ENCODE peak calls at places on chromosomes 6 and 20, in four cellular contexts. H is activated naive CD4-positive, alpha-beta T cell treated with anti-CD3 and anti-CD28 coated beads for 36 hours; R is ovary; D is IMR-90. N is an unnamed sample.

GRCh38 chr6:967666-968065 is 274.7 kb upstream of the EXOC2 start:
- DNase-seq in H (no peak), D (no peak), R (no peak), N (no peak)

GRCh38 chr6:27168586-27169443 is 78.7 kb upstream of the PRSS16 start:
- DNase-seq in R (no peak), D (peak), H (no peak), N (no peak)

GRCh38 chr6:119493980-119494379 is 144.4 kb upstream of the MAN1A1 start:
- DNase-seq in D (no peak), H (no peak), R (no peak), N (no peak)

GRCh38 chr6:25354078-25354940 is 75.1 kb downstream of the CARMIL1 start:
- DNase-seq in R (no peak), H (no peak), D (peak), N (no peak)

GRCh38 chr20:23350007-23350854 is at the start of gene NXT1:
- DNase-seq in D (peak), H (peak), R (peak), N (peak)

GRCh38 chr6:148839044-148839443 is 92.2 kb downstream of the UST start:
- DNase-seq in H (no peak), R (no peak), D (no peak), N (no peak)

GRCh38 chr6:6591778-6592388 is 3.4 kb downstream of the LY86 start:
- DNase-seq in D (no peak), R (no peak), H (no peak), N (peak)

GRCh38 chr6:17381429-17382147 is 11.8 kb upstream of the CAP2 start:
- DNase-seq in H (no peak), D (peak), R (no peak), N (no peak)

GRCh38 chr6:96304997-96305396 is 216.6 kb upstream of the UFL1 start:
- DNase-seq in D (no peak), H (no peak), R (no peak), N (no peak)

GRCh38 chr6:32982084-32982701 is 13.8 kb downstream of the BRD2 start:
- DNase-seq in H (no peak), D (no peak), R (no peak), N (no peak)

GRCh38 chr20:2521369-2522305 is 12.9 kb upstream of the ZNF343 start:
- DNase-seq in D (peak), R (peak), H (peak), N (peak)

GRCh38 chr20:7624886-7625285 is 315.4 kb downstream of the HAO1 start:
- DNase-seq in H (no peak), D (no peak), R (no peak), N (no peak)

GRCh38 chr6:137799950-137800568 is 67.0 kb upstream of the TNFAIP3 start:
- DNase-seq in R (peak), D (peak), H (peak), N (no peak)

GRCh38 chr6:69026243-69026642 is 391.2 kb downstream of the ADGRB3 start:
- DNase-seq in H (no peak), R (no peak), D (peak), N (no peak)

GRCh38 chr20:63498950-63499332 is at the start of gene EEF1A2:
- DNase-seq in H (no peak), R (peak), D (no peak), N (no peak)

GRCh38 chr6:143449731-143450452 is 603 bp downstream of the ADAT2 start:
- DNase-seq in D (peak), H (peak), R (no peak), N (peak)

GRCh38 chr6:108453601-108454157 is 107.0 kb upstream of the FOXO3 start:
- DNase-seq in R (no peak), D (peak), H (no peak), N (no peak)

GRCh38 chr6:148457843-148458159 is 115.2 kb downstream of the SASH1 start:
- DNase-seq in R (no peak), H (no peak), D (no peak), N (no peak)

GRCh38 chr20:31974975-31975481 is 7.1 kb downstream of the XKR7 start:
- DNase-seq in R (no peak), H (no peak), D (no peak), N (no peak)

GRCh38 chr20:34644951-34645350 is 31.9 kb downstream of the PIGU start:
- DNase-seq in D (no peak), R (no peak), H (no peak), N (no peak)

GRCh38 chr6:16163535-16164300 is 34.8 kb downstream of the MYLIP start:
- DNase-seq in H (peak), R (no peak), D (no peak), N (no peak)

GRCh38 chr6:2725999-2726567 is 24.6 kb downstream of the MYLK4 start:
- DNase-seq in H (no peak), R (no peak), D (peak), N (no peak)

GRCh38 chr6:22447191-22447590 is 122.2 kb upstream of the HDGFL1 start:
- DNase-seq in D (no peak), R (no peak), H (no peak), N (no peak)

GRCh38 chr6:69422474-69422873 is 374.3 kb downstream of the LMBRD1 start:
- DNase-seq in R (no peak), D (no peak), H (no peak), N (no peak)

GRCh38 chr6:25401711-25402110 is 122.5 kb downstream of the CARMIL1 start:
- DNase-seq in H (no peak), R (no peak), D (no peak), N (no peak)

GRCh38 chr6:55175778-55176084 is 1.4 kb downstream of the HCRTR2 start:
- DNase-seq in R (no peak), H (no peak), D (no peak), N (no peak)

GRCh38 chr20:62489186-62489939 is 13.6 kb upstream of the GATA5 start:
- DNase-seq in D (no peak), R (no peak), H (no peak), N (no peak)

GRCh38 chr6:28355743-28356665 is 6.3 kb downstream of the ZKSCAN3 start:
- DNase-seq in D (peak), R (peak), H (peak), N (peak)

GRCh38 chr6:130775421-130776012 is 51.7 kb upstream of the SMLR1 start:
- DNase-seq in D (peak), R (no peak), H (no peak), N (no peak)

GRCh38 chr6:5361371-5361770 is 100.1 kb downstream of the FARS2 start:
- DNase-seq in H (peak), D (peak), R (no peak), N (no peak)

GRCh38 chr20:38303908-38304379 is at the start of gene BPI:
- DNase-seq in R (no peak), D (no peak), H (no peak), N (peak)

GRCh38 chr6:48369100-48369499 is 258.1 kb upstream of the PTCHD4 start:
- DNase-seq in D (no peak), R (no peak), H (no peak), N (no peak)

GRCh38 chr20:56273491-56273890 is 25.0 kb downstream of the MC3R start:
- DNase-seq in H (no peak), D (no peak), R (no peak), N (no peak)

GRCh38 chr6:98828991-98829411 is 5.4 kb upstream of the POU3F2 start:
- DNase-seq in H (no peak), D (no peak), R (no peak), N (no peak)

GRCh38 chr6:66796987-66797386 is 1090.0 kb upstream of the EYS start:
- DNase-seq in R (no peak), H (no peak), D (no peak), N (no peak)

GRCh38 chr20:48126227-48126740 is 341.0 kb upstream of the SULF2 start:
- DNase-seq in R (no peak), H (no peak), D (no peak), N (no peak)

GRCh38 chr6:125004198-125004597 is 42.0 kb downstream of the RNF217 start:
- DNase-seq in R (no peak), D (no peak), H (no peak), N (no peak)

GRCh38 chr6:56713285-56713684 is 70.6 kb upstream of the DST start:
- DNase-seq in R (no peak), D (peak), H (no peak), N (no peak)